ENCODE peak calls at places on chromosome 22, in four cellular contexts. A, X, J and U are unnamed samples.

GRCh38 chr22:38873469-38874411 is 1.7 kb upstream of the CBX6 start:
- DNase-seq in J (no peak), X (peak), A (no peak), U (peak)

GRCh38 chr22:38228873-38229740 is 27.3 kb downstream of the MAFF start:
- DNase-seq in A (no peak), X (no peak), J (peak), U (no peak)

GRCh38 chr22:17773606-17774205 is 563 bp downstream of the BID start:
- DNase-seq in X (peak), A (peak), J (peak), U (no peak)

GRCh38 chr22:37316875-37317371 is 34.6 kb downstream of the CYTH4 start:
- DNase-seq in A (peak), X (peak), J (peak), U (no peak)

GRCh38 chr22:29072979-29073617 is at the start of gene KREMEN1:
- DNase-seq in J (no peak), X (peak), A (no peak), U (no peak)

GRCh38 chr22:45964926-45965564 is 11.9 kb downstream of the WNT7B start:
- DNase-seq in A (no peak), X (no peak), J (no peak), U (no peak)

GRCh38 chr22:20249797-20250354 is 18.2 kb downstream of the RTN4R start:
- DNase-seq in J (peak), A (no peak), X (no peak), U (no peak)

GRCh38 chr22:42947211-42947990 is 67.5 kb downstream of the PACSIN2 start:
- DNase-seq in X (no peak), J (peak), A (no peak), U (no peak)

GRCh38 chr22:26579331-26579886 is 10.5 kb downstream of the TPST2 start:
- DNase-seq in A (no peak), J (no peak), X (no peak), U (peak)

GRCh38 chr22:38467438-38467903 is 425 bp upstream of the KDELR3 start:
- DNase-seq in J (no peak), X (no peak), A (peak), U (no peak)

GRCh38 chr22:21043856-21044535 is 1.8 kb upstream of the LRRC74B start:
- DNase-seq in J (no peak), A (no peak), X (no peak), U (no peak)

GRCh38 chr22:36506637-36507517 is at the start of gene FOXRED2:
- DNase-seq in X (peak), J (peak), A (peak), U (no peak)

GRCh38 chr22:29871684-29872083 is 11.3 kb upstream of the MTMR3 start:
- DNase-seq in A (no peak), X (peak), J (no peak), U (no peak)

GRCh38 chr22:18000441-18001039 is 23.8 kb downstream of the MICAL3 start:
- DNase-seq in X (peak), J (no peak), A (no peak), U (no peak)

GRCh38 chr22:47572443-47572842 is 810.0 kb downstream of the TBC1D22A start:
- DNase-seq in A (no peak), J (no peak), X (no peak), U (no peak)

GRCh38 chr22:49057910-49058309 is 769.8 kb downstream of the BRD1 start:
- DNase-seq in A (no peak), X (no peak), J (no peak), U (no peak)
- TF ChIP-seq CHD1 in A (no peak), X (no peak), J (no peak), U (no peak)

GRCh38 chr22:24553597-24554315 is 1.2 kb downstream of the GUCD1 start:
- DNase-seq in J (peak), X (no peak), A (no peak), U (no peak)
- TF ChIP-seq CHD1 in J (no peak), X (no peak), A (no peak), U (no peak)

GRCh38 chr22:31277741-31278642 is 14.3 kb downstream of the PIK3IP1 start:
- DNase-seq in X (no peak), J (no peak), A (no peak), U (no peak)
- TF ChIP-seq CHD1 in X (no peak), J (no peak), A (no peak), U (no peak)

DNA sequence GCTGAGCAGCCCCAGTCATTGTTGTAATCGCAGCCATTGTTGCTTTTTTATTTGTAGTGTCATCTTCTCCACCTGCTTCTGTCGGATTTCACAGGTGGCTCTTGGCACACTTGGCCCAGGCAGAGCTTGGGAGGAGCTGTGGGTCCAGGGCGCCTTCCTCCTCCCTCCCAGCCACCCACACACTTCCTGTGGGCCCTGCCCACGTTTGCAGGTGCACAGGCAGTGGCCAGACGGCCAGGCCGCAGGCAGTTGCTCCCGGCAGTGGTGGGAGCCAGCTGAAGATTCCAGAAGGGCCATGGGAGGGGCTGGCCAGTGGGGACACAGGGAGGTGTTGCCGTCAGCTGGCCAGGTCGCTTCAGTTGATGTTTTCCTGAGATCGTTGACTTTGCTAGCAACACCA is 1191.8 kb downstream of the BRD1 start:
- DNase-seq in J (no peak), A (no peak), X (no peak), U (no peak)
- TF ChIP-seq CHD1 in J (no peak), A (no peak), X (no peak), U (no peak)

GRCh38 chr22:50620861-50621490 is 7.0 kb downstream of the ARSA start:
- DNase-seq in J (no peak), A (no peak), X (no peak), U (peak)
- TF ChIP-seq CHD1 in J (no peak), A (no peak), X (no peak), U (peak)

DNA sequence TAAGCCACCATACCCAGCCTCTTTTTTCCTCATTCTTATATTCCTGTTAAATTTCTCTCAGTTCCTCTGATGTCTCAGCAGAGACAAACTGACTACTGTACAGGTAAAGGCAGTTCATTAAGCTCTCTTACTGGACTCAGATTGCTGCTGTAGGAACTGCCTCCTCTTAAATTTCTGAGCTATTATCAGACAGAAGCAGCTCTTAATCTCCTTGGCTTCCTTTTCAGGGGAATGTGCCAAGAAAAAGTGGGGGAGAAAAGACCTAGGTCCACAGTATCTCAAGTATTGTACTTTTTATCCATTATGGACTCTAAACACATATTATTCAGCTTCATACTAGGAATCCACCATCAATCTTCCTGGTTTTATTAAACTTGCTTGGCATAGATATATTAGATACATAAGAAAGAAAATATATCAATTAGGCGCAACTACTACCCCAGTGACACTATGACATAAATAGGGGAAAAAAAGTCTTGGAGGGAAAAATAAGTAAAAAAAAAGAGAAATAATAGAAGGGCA is 26.1 kb downstream of the MRTFA start:
- DNase-seq in X (no peak), J (no peak), A (no peak), U (no peak)
- TF ChIP-seq CHD1 in X (no peak), J (no peak), A (no peak), U (no peak)

DNA sequence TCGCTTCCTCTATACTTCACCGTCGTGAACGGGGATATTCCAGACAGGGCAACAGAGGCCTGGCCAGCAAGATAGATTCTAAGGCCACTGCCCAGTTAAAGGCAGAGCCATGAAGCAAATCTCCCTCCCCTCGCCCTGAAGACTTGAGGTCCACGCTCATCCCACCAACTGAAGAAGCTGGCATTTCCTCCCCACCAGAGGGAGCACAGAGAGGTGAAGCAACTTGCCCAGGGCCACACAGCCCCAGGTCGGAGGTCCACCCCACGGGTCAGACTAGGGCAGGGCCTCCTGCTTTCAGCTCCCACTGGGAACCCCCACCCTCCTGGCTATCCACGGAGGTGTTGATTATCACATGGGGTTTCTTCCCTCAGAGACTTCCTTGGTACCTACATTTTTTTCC is 27.4 kb downstream of the MN1 start:
- DNase-seq in J (no peak), A (no peak), X (no peak), U (no peak)
- TF ChIP-seq CHD1 in J (no peak), A (no peak), X (no peak), U (no peak)